ENCODE peak calls at places on chromosomes 1 and 21, in ten cellular contexts. One of them, this sample, is unnamed.

GRCh38 chr1:31013187-31013864 is 52.2 kb downstream of the PUM1 start:
- DNase-seq in H54: no peak
- DNase-seq in left cardiac atrium: no peak
- DNase-seq in SJSA1: no peak
- DNase-seq in NCI-H774: peak
- DNase-seq in caudate nucleus: no peak
- DNase-seq in memory B cell: no peak
- DNase-seq in AG09309: no peak
- DNase-seq in stimulated activated CD4-positive, alpha-beta T cell treated with anti-CD3 and anti-CD28 coated beads, Interleukin-1b, Interleukin-23, amount 100 ng/mL, for 24 hours: no peak
- DNase-seq in cardiac fibroblast: peak
- DNase-seq in this sample: no peak

GRCh38 chr1:186189156-186189555 is 185.9 kb downstream of the TPR start:
- DNase-seq in cardiac fibroblast: no peak
- DNase-seq in left cardiac atrium: no peak
- DNase-seq in SJSA1: no peak
- DNase-seq in stimulated activated CD4-positive, alpha-beta T cell treated with anti-CD3 and anti-CD28 coated beads, Interleukin-1b, Interleukin-23, amount 100 ng/mL, for 24 hours: no peak
- DNase-seq in NCI-H774: no peak
- DNase-seq in H54: no peak
- DNase-seq in caudate nucleus: no peak
- DNase-seq in AG09309: no peak
- DNase-seq in memory B cell: no peak
- DNase-seq in this sample: no peak

GRCh38 chr1:193157360-193157759 is 29.1 kb downstream of the B3GALT2 start:
- DNase-seq in cardiac fibroblast: no peak
- DNase-seq in NCI-H774: no peak
- DNase-seq in H54: no peak
- DNase-seq in caudate nucleus: no peak
- DNase-seq in AG09309: no peak
- DNase-seq in memory B cell: no peak
- DNase-seq in stimulated activated CD4-positive, alpha-beta T cell treated with anti-CD3 and anti-CD28 coated beads, Interleukin-1b, Interleukin-23, amount 100 ng/mL, for 24 hours: no peak
- DNase-seq in SJSA1: no peak
- DNase-seq in left cardiac atrium: no peak
- DNase-seq in this sample: no peak

GRCh38 chr1:31859719-31860118 is 43.9 kb upstream of the SPOCD1 start:
- DNase-seq in SJSA1: no peak
- DNase-seq in left cardiac atrium: no peak
- DNase-seq in cardiac fibroblast: no peak
- DNase-seq in NCI-H774: no peak
- DNase-seq in caudate nucleus: no peak
- DNase-seq in memory B cell: no peak
- DNase-seq in H54: no peak
- DNase-seq in AG09309: no peak
- DNase-seq in stimulated activated CD4-positive, alpha-beta T cell treated with anti-CD3 and anti-CD28 coated beads, Interleukin-1b, Interleukin-23, amount 100 ng/mL, for 24 hours: no peak
- DNase-seq in this sample: no peak

GRCh38 chr1:13700521-13701273 is 709 bp downstream of the PRDM2 start:
- DNase-seq in cardiac fibroblast: peak
- DNase-seq in memory B cell: peak
- DNase-seq in caudate nucleus: no peak
- DNase-seq in AG09309: no peak
- DNase-seq in SJSA1: no peak
- DNase-seq in left cardiac atrium: peak
- DNase-seq in NCI-H774: no peak
- DNase-seq in H54: no peak
- DNase-seq in stimulated activated CD4-positive, alpha-beta T cell treated with anti-CD3 and anti-CD28 coated beads, Interleukin-1b, Interleukin-23, amount 100 ng/mL, for 24 hours: no peak
- DNase-seq in this sample: peak

GRCh38 chr1:228871314-228872061 is 136.2 kb downstream of the RHOU start:
- DNase-seq in left cardiac atrium: no peak
- DNase-seq in H54: no peak
- DNase-seq in AG09309: no peak
- DNase-seq in caudate nucleus: peak
- DNase-seq in NCI-H774: no peak
- DNase-seq in memory B cell: no peak
- DNase-seq in cardiac fibroblast: no peak
- DNase-seq in SJSA1: no peak
- DNase-seq in stimulated activated CD4-positive, alpha-beta T cell treated with anti-CD3 and anti-CD28 coated beads, Interleukin-1b, Interleukin-23, amount 100 ng/mL, for 24 hours: no peak
- DNase-seq in this sample: no peak

GRCh38 chr1:216175714-216176113 is 247.5 kb downstream of the USH2A start:
- DNase-seq in stimulated activated CD4-positive, alpha-beta T cell treated with anti-CD3 and anti-CD28 coated beads, Interleukin-1b, Interleukin-23, amount 100 ng/mL, for 24 hours: no peak
- DNase-seq in left cardiac atrium: no peak
- DNase-seq in SJSA1: no peak
- DNase-seq in NCI-H774: no peak
- DNase-seq in H54: peak
- DNase-seq in memory B cell: no peak
- DNase-seq in AG09309: no peak
- DNase-seq in caudate nucleus: no peak
- DNase-seq in cardiac fibroblast: no peak
- DNase-seq in this sample: no peak

GRCh38 chr1:228830954-228831481 is 95.7 kb downstream of the RHOU start:
- DNase-seq in memory B cell: no peak
- DNase-seq in left cardiac atrium: no peak
- DNase-seq in caudate nucleus: no peak
- DNase-seq in H54: peak
- DNase-seq in AG09309: no peak
- DNase-seq in SJSA1: peak
- DNase-seq in cardiac fibroblast: peak
- DNase-seq in NCI-H774: no peak
- DNase-seq in stimulated activated CD4-positive, alpha-beta T cell treated with anti-CD3 and anti-CD28 coated beads, Interleukin-1b, Interleukin-23, amount 100 ng/mL, for 24 hours: no peak
- DNase-seq in this sample: no peak

GRCh38 chr1:222814536-222815366 is at the start of gene DISP1:
- DNase-seq in H54: peak
- DNase-seq in caudate nucleus: peak
- DNase-seq in stimulated activated CD4-positive, alpha-beta T cell treated with anti-CD3 and anti-CD28 coated beads, Interleukin-1b, Interleukin-23, amount 100 ng/mL, for 24 hours: peak
- DNase-seq in cardiac fibroblast: peak
- DNase-seq in AG09309: no peak
- DNase-seq in SJSA1: peak
- DNase-seq in memory B cell: peak
- DNase-seq in left cardiac atrium: peak
- DNase-seq in NCI-H774: peak
- DNase-seq in this sample: peak

GRCh38 chr1:16043521-16043920 is at the start of gene CLCNKB:
- DNase-seq in memory B cell: no peak
- DNase-seq in H54: no peak
- DNase-seq in left cardiac atrium: no peak
- DNase-seq in NCI-H774: no peak
- DNase-seq in AG09309: no peak
- DNase-seq in SJSA1: no peak
- DNase-seq in stimulated activated CD4-positive, alpha-beta T cell treated with anti-CD3 and anti-CD28 coated beads, Interleukin-1b, Interleukin-23, amount 100 ng/mL, for 24 hours: no peak
- DNase-seq in cardiac fibroblast: no peak
- DNase-seq in caudate nucleus: no peak
- DNase-seq in this sample: no peak

GRCh38 chr1:58874757-58875755 is 91.2 kb upstream of the JUN start:
- DNase-seq in memory B cell: no peak
- DNase-seq in caudate nucleus: peak
- DNase-seq in SJSA1: no peak
- DNase-seq in stimulated activated CD4-positive, alpha-beta T cell treated with anti-CD3 and anti-CD28 coated beads, Interleukin-1b, Interleukin-23, amount 100 ng/mL, for 24 hours: no peak
- DNase-seq in H54: no peak
- DNase-seq in AG09309: no peak
- DNase-seq in cardiac fibroblast: peak
- DNase-seq in NCI-H774: peak
- DNase-seq in left cardiac atrium: peak
- DNase-seq in this sample: no peak

GRCh38 chr21:41941941-41942340 is 11.9 kb downstream of the C2CD2 start:
- DNase-seq in H54: no peak
- DNase-seq in stimulated activated CD4-positive, alpha-beta T cell treated with anti-CD3 and anti-CD28 coated beads, Interleukin-1b, Interleukin-23, amount 100 ng/mL, for 24 hours: no peak
- DNase-seq in AG09309: no peak
- DNase-seq in left cardiac atrium: no peak
- DNase-seq in NCI-H774: no peak
- DNase-seq in caudate nucleus: no peak
- DNase-seq in cardiac fibroblast: no peak
- DNase-seq in SJSA1: no peak
- DNase-seq in memory B cell: no peak
- DNase-seq in this sample: no peak

GRCh38 chr1:231867607-231868006 is 241.0 kb downstream of the DISC1 start:
- DNase-seq in NCI-H774: no peak
- DNase-seq in AG09309: no peak
- DNase-seq in memory B cell: no peak
- DNase-seq in stimulated activated CD4-positive, alpha-beta T cell treated with anti-CD3 and anti-CD28 coated beads, Interleukin-1b, Interleukin-23, amount 100 ng/mL, for 24 hours: no peak
- DNase-seq in H54: no peak
- DNase-seq in caudate nucleus: no peak
- DNase-seq in SJSA1: no peak
- DNase-seq in left cardiac atrium: no peak
- DNase-seq in cardiac fibroblast: peak
- DNase-seq in this sample: no peak

This sample was measured in adrenal gland.